ENCODE peak calls at places on chromosomes 6 and 20, in five cellular contexts. P is BJ, Q is dorsolateral prefrontal cortex, X is progenitor cell of endocrine pancreas, N is foreskin fibroblast. M is an unnamed sample.

GRCh38 chr20:39283464-39283863 is 321.3 kb downstream of the DHX35 start:
- DNase-seq in N (no peak), P (no peak), X (no peak), Q (no peak), M (no peak)

GRCh38 chr20:20571068-20571780 is 141.2 kb downstream of the RALGAPA2 start:
- DNase-seq in N (no peak), X (no peak), P (no peak), Q (no peak), M (no peak)

GRCh38 chr20:63132131-63132714 is 83.7 kb downstream of the YTHDF1 start:
- DNase-seq in N (no peak), P (no peak), Q (peak; percentile 14), X (no peak), M (no peak)

GRCh38 chr6:90780778-90781177 is 193.9 kb upstream of the MAP3K7 start:
- DNase-seq in P (no peak), X (no peak), Q (no peak), N (no peak), M (no peak)

GRCh38 chr6:88031550-88031949 is 16.1 kb upstream of the SPACA1 start:
- DNase-seq in X (no peak), N (peak; percentile 0), Q (no peak), P (no peak), M (no peak)

GRCh38 chr6:21342496-21342895 is 251.1 kb upstream of the SOX4 start:
- DNase-seq in X (no peak), Q (no peak), P (peak; percentile 37), N (peak; percentile 76), M (no peak)

GRCh38 chr6:69835414-69836179 is 30.8 kb upstream of the COL19A1 start:
- DNase-seq in P (peak; percentile 12), X (no peak), Q (no peak), N (peak; percentile 79), M (no peak)

GRCh38 chr6:35219683-35220326 is 6.0 kb downstream of the SCUBE3 start:
- DNase-seq in N (no peak), X (no peak), P (no peak), Q (no peak), M (no peak)

GRCh38 chr6:43544461-43544860 is 27.6 kb downstream of the POLR1C start:
- DNase-seq in Q (no peak), X (no peak), N (no peak), P (no peak), M (no peak)

GRCh38 chr6:1024587-1024986 is 287.3 kb upstream of the FOXQ1 start:
- DNase-seq in P (peak; percentile 95), N (peak; percentile 96), Q (no peak), X (no peak), M (no peak)

GRCh38 chr6:119443993-119444641 is 94.6 kb upstream of the MAN1A1 start:
- DNase-seq in X (no peak), P (no peak), N (peak; percentile 72), Q (no peak), M (no peak)

GRCh38 chr6:158647501-158647900 is 2.4 kb upstream of the SYTL3 start:
- DNase-seq in N (no peak), X (no peak), P (no peak), Q (no peak), M (no peak)

GRCh38 chr6:37646986-37647764 is 50.5 kb downstream of the MDGA1 start:
- DNase-seq in X (no peak), N (no peak), P (no peak), Q (no peak), M (no peak)

GRCh38 chr6:40486576-40486975 is 100.6 kb downstream of the LRFN2 start:
- DNase-seq in P (no peak), X (no peak), N (no peak), Q (no peak), M (no peak)

GRCh38 chr6:133888931-133889556 is at the start of gene TCF21:
- DNase-seq in Q (no peak), N (peak; percentile 69), X (no peak), P (no peak), M (no peak)

GRCh38 chr20:40738976-40739375 is 49.9 kb upstream of the MAFB start:
- DNase-seq in X (no peak), N (no peak), P (no peak), Q (no peak), M (no peak)

GRCh38 chr6:72622094-72622540 is 253 bp downstream of the KCNQ5 start:
- DNase-seq in Q (peak; percentile 45), X (peak; percentile 55), N (peak; percentile 72), P (no peak), M (peak; percentile 46)

GRCh38 chr6:108838101-108838717 is 10.0 kb upstream of the ARMC2 start:
- DNase-seq in X (peak; percentile 34), Q (no peak), N (peak; percentile 43), P (no peak), M (no peak)

GRCh38 chr6:140032177-140032576 is 657.7 kb upstream of the CITED2 start:
- DNase-seq in Q (no peak), N (peak; percentile 72), X (no peak), P (no peak), M (no peak)

GRCh38 chr20:33516882-33517281 is 27.0 kb downstream of the CBFA2T2 start:
- DNase-seq in X (no peak), P (no peak), N (no peak), Q (no peak), M (no peak)

GRCh38 chr20:49245921-49246740 is 26.9 kb downstream of the DDX27 start:
- DNase-seq in P (no peak), N (peak; percentile 76), Q (peak; percentile 42), X (no peak), M (no peak)

GRCh38 chr20:37457928-37458327 is 63.1 kb upstream of the NNAT start:
- DNase-seq in N (no peak), Q (no peak), X (no peak), P (no peak), M (no peak)

GRCh38 chr6:34145161-34146020 is 496 bp downstream of the GRM4 start:
- DNase-seq in P (no peak), X (no peak), N (peak; percentile 77), Q (no peak), M (peak; percentile 23)

DNA sequence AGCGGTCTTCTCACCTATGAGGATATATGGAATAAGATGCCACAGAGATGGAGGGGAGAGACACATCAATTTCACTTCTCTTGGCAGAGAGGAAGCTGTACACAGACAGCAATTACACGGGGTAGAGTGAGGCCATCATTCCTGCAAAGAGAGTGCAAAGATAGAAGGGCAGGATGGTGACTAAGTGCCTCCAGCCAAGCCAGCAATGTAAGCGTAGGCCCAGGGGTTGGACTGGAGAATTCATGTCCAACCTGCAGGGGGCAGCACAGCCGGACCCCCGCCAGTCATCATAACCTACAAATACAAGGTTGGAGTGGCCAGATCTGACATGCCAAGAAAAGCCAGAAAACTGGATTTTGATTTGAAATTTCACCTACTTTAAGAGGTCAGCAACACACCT is 56.3 kb downstream of the NRN1 start:
- DNase-seq in Q (no peak), N (no peak), P (no peak), X (no peak), M (no peak)
- TF ChIP-seq CTCF in Q (peak; percentile 26), N (peak; percentile 25), P (peak; percentile 21), X (peak; percentile 60), M (peak; percentile 52)

GRCh38 chr6:168265394-168265793 is 54.2 kb downstream of the DACT2 start:
- DNase-seq in N (no peak), P (no peak), X (no peak), Q (no peak), M (no peak)
- TF ChIP-seq CTCF in N (no peak), P (no peak), X (no peak), Q (no peak), M (no peak)

GRCh38 chr6:157428418-157429202 is 47.6 kb downstream of the ZDHHC14 start:
- DNase-seq in Q (no peak), X (no peak), P (no peak), N (no peak), M (no peak)
- TF ChIP-seq CTCF in Q (no peak), X (no peak), P (no peak), N (no peak), M (no peak)

DNA sequence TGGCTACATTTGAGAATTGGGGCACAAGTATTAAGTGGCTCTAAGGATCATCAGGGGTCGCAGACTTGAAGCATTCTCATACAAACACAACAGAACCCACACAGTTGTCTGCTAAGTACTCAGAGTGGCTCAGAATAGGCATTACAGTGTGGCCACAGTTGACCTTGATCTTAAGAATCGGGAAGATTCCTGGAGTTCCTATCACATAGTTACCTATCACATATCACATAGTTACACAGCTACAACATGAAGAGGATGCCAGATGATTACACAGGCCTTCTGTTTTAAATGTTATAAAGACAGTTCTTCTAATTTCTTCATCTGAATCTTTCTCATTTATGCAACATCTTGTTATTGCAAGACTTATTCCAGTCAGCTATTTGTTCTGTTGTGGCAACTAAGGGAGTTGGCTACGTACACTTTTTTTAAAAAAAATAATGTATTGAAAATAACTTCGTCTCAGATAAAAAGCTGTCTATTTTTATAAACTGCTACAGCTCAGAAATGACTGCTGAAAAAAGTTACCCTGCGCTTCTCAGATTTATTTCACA is 129.0 kb downstream of the REV3L start:
- DNase-seq in Q (no peak), P (no peak), N (no peak), X (no peak), M (no peak)
- TF ChIP-seq CTCF in Q (no peak), P (no peak), N (no peak), X (no peak), M (no peak)